ENCODE peak calls at places on chromosomes 5 and 9, in five cellular contexts. G, R, U, Z and Y are unnamed samples.

GRCh38 chr9:131672451-131672850 is 67.4 kb downstream of the RAPGEF1 start:
- DNase-seq in G (no peak), Z (no peak), R (no peak), U (no peak), Y (no peak)

GRCh38 chr5:59238126-59238902 is 655.2 kb downstream of the PDE4D start:
- DNase-seq in Z (no peak), U (no peak), R (no peak), G (no peak), Y (no peak)

GRCh38 chr9:98864257-98865180 is 57.0 kb downstream of the GALNT12 start:
- DNase-seq in R (no peak), Z (no peak), U (peak; percentile 51), G (no peak), Y (no peak)

GRCh38 chr9:133861692-133862091 is 123.5 kb upstream of the SARDH start:
- DNase-seq in U (no peak), G (no peak), Z (no peak), R (no peak), Y (no peak)

GRCh38 chr9:94869415-94869838 is 142.9 kb downstream of the AOPEP start:
- DNase-seq in G (no peak), R (no peak), Z (no peak), U (no peak), Y (no peak)

GRCh38 chr9:109865521-109865920 is 85.5 kb downstream of the PALM2AKAP2 start:
- DNase-seq in Z (no peak), R (no peak), U (no peak), G (no peak), Y (no peak)

GRCh38 chr9:78188594-78188993 is 47.3 kb upstream of the CEP78 start:
- DNase-seq in R (no peak), G (no peak), U (no peak), Z (no peak), Y (no peak)

GRCh38 chr9:108672475-108673065 is 183.2 kb downstream of the ACTL7B start:
- DNase-seq in Z (peak; percentile 99), U (no peak), R (peak; percentile 47), G (no peak), Y (no peak)

GRCh38 chr9:11038956-11039355 is 426.2 kb upstream of the PTPRD start:
- DNase-seq in G (no peak), U (no peak), R (no peak), Z (no peak), Y (no peak)

GRCh38 chr5:141617682-141618029 is 1.1 kb downstream of the DIAPH1 start:
- DNase-seq in R (no peak), U (no peak), G (no peak), Z (peak; percentile 39), Y (no peak)

DNA sequence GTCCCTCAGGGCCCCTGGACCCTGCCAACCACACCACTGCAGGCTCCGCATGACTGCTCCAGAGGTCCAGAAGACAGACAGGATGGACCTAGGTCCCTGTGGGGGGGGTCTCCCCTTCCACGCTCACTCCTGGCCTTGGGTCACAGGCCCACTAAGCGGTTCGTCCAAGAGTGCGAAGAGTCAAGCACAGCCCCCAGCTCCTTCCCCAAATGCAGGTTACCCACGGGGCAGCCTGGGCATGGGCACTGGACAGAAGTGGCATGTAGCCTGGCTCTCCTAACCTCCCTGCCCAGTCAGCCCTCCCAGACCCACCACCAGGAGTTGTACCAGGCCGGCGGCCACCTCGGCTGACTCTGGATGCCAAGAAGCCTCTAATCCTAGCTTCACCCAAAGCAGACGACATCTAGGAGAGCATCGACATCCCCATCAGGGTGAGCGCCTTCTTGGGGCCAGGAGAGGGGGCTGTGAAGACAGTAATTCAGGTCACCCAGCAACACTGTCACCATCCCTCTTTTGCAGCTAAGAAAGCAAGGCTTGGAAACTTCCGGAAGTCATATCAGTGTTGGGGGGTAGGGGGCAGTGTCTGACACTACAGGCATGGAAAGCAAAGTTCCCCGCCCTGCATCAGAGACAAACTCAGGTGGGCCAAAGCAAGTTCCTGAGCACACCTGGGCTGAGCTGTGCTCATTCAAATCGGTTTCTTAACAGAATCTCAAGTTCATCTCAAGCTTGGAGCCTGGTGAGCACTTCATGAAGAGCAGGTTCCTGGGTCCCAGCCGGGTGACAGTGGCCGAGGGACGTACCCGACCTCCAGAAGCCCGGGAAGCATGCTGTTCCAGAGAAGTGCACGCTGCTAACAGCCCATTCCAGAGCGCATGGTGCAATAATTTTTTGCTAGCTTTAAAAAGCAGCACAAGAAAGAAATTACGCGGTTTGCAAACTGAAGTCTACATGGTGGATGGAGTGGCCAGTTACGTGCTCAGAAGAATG is 68.7 kb downstream of the SEMA4D start:
- DNase-seq in Z (no peak), U (no peak), R (no peak), G (peak; percentile 50), Y (no peak)
- TF ChIP-seq CTCF in Z (no peak), U (no peak), R (no peak), G (peak; percentile 58), Y (no peak)

GRCh38 chr5:68303754-68304420 is 88.3 kb downstream of the PIK3R1 start:
- DNase-seq in Z (no peak), R (no peak), U (no peak), G (no peak), Y (no peak)
- TF ChIP-seq CTCF in Z (no peak), R (no peak), U (no peak), G (no peak), Y (no peak)

GRCh38 chr5:179261301-179262125 is 83.7 kb downstream of the ADAMTS2 start:
- DNase-seq in U (no peak), G (no peak), R (no peak), Z (no peak), Y (no peak)
- TF ChIP-seq CTCF in U (no peak), G (no peak), R (no peak), Z (no peak), Y (no peak)

DNA sequence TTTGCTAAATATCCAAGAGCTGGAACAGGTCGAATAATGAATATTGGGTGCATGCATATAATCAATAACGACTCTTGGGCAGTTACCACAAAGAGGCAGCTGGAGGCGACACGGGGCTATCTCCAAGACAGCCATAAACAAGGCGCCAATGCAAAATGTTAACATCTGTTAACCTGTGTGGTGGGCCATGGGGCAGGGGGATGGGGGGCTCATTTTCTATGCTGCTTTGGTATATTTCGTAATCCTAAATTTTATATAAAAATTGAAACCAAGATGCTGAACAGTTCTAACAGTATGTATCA is 1.3 kb upstream of the RNF44 start:
- DNase-seq in Z (no peak), U (no peak), R (no peak), G (no peak), Y (no peak)
- TF ChIP-seq CTCF in Z (no peak), U (no peak), R (no peak), G (no peak), Y (no peak)

GRCh38 chr5:67528953-67529352 is 332.4 kb upstream of the CD180 start:
- DNase-seq in R (no peak), Z (peak; percentile 4), G (no peak), U (no peak), Y (no peak)

GRCh38 chr5:67526793-67527192 is 330.2 kb upstream of the CD180 start:
- DNase-seq in Z (no peak), G (no peak), U (no peak), R (no peak), Y (no peak)

GRCh38 chr5:67530609-67531255 is 334.1 kb upstream of the CD180 start:
- DNase-seq in Z (no peak), G (no peak), U (no peak), R (no peak), Y (no peak)
- TF ChIP-seq CTCF in Z (no peak), G (no peak), U (no peak), R (no peak), Y (no peak)

GRCh38 chr5:71751422-71751821 is 32.3 kb downstream of the CARTPT start:
- DNase-seq in Z (no peak), R (no peak), G (no peak), U (no peak), Y (no peak)
- TF ChIP-seq CTCF in Z (no peak), R (no peak), G (no peak), U (no peak), Y (no peak)

GRCh38 chr9:72524820-72525539 is 3.6 kb downstream of the TMC1 start:
- DNase-seq in Z (peak; percentile 99), G (no peak), R (peak; percentile 91), U (no peak), Y (peak; percentile 27)
- TF ChIP-seq CTCF in Z (no peak), G (no peak), R (no peak), U (no peak), Y (no peak)

GRCh38 chr9:121619566-121619965 is 31.9 kb upstream of the DAB2IP start:
- DNase-seq in U (no peak), R (no peak), Z (peak; percentile 22), G (no peak), Y (no peak)

GRCh38 chr9:121618504-121618903 is 32.9 kb upstream of the DAB2IP start:
- DNase-seq in Z (no peak), U (no peak), G (no peak), R (no peak), Y (no peak)

GRCh38 chr9:121622842-121623203 is 28.6 kb upstream of the DAB2IP start:
- DNase-seq in G (no peak), Z (no peak), R (no peak), U (no peak), Y (no peak)

GRCh38 chr9:121619989-121620673 is 31.3 kb upstream of the DAB2IP start:
- DNase-seq in Z (no peak), R (no peak), G (no peak), U (no peak), Y (no peak)

DNA sequence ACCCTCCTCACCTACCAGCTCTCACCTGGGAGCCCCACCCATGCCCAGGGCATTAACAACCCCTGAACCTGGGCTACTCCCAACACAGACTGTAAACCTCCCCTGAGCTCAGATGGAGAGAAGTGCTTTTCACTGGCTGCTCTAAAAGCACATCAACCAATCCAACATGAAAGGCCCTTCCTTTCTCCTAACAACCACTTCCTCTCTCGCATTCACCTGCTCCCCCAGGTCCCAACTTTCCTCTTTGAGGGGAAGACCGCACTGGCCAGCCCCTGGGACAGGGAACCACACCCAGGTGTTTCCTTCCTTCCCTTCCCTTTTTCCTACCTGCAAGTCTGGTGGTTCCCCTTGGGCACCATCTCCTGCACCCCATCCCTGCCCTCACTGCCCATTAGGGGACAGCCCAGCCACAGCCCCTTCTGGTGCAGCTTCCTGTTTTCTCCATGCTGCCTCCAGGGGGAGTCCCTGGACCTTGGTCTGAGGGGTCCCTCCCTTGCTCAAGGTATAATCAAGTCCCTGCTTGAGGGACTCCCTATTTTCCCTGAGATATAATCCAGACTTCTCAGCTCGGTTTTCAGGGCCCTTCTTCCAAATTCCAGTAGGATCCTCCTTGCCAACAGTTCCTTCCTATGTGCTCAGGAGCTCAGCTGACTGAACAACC is 30.5 kb upstream of the DAB2IP start:
- DNase-seq in U (no peak), R (peak; percentile 64), Z (peak; percentile 31), G (no peak), Y (no peak)
- TF ChIP-seq CTCF in U (no peak), R (no peak), Z (peak; percentile 40), G (no peak), Y (no peak)

DNA sequence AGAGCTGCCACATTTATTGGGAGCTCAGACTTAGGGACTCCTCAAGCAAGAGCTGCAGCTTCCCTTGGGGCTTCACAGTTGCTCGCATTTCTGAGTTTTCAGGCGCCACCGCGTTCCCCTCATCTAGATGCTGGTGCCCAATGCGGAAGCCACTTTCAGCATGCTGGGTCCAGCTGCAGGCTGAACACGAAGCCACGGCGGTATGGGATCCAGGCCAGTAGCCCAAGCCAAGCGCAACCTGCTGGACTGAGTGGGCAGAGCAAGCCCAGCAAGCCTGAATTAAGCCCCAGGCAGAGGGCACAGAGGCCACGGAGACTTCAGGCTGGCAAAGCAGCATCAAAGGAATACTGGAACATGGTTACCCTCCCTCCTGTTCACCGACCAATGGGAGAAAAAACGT is 391.5 kb downstream of the HTR1A start:
- DNase-seq in G (no peak), R (no peak), U (no peak), Z (no peak), Y (no peak)
- TF ChIP-seq CTCF in G (no peak), R (no peak), U (no peak), Z (no peak), Y (no peak)

GRCh38 chr5:151670953-151671636 is 15.6 kb downstream of the SPARC start:
- DNase-seq in U (peak; percentile 75), G (no peak), Z (peak; percentile 44), R (no peak), Y (no peak)
- TF ChIP-seq CTCF in U (no peak), G (no peak), Z (no peak), R (no peak), Y (no peak)